ENCODE peak calls at places on chromosomes 3 and 15, in eight cellular contexts. P is heart right ventricle, V is H9, D is K562, L is esophagus squamous epithelium, O is cardiac muscle cell, G is neuronal stem cell, Q is adrenal gland. Y is an unnamed sample. For H3K9me3, the result is how much of the 10 kb centered on the place peaks cover.

GRCh38 chr3:72060447-72061034 is 275.6 kb upstream of the PROK2 start:
- DNase-seq in D (no peak), Q (no peak), O (no peak), L (no peak), V (no peak), P (no peak), G (no peak), Y (no peak)

GRCh38 chr3:31232049-31233040 is 300.4 kb upstream of the STT3B start:
- DNase-seq in Q (peak), P (no peak), V (no peak), L (no peak), D (no peak), G (no peak), O (peak), Y (no peak)

GRCh38 chr3:70261283-70261682 is 51.2 kb downstream of the MDFIC2 start:
- DNase-seq in Q (no peak), G (no peak), L (no peak), P (no peak), O (no peak), D (no peak), V (no peak), Y (no peak)

GRCh38 chr3:88433572-88433971 is 283.8 kb downstream of the C3orf38 start:
- DNase-seq in V (no peak), Q (no peak), D (no peak), L (no peak), O (no peak), P (no peak), G (no peak), Y (no peak)

GRCh38 chr3:148789156-148789555 is 38.5 kb upstream of the CPB1 start:
- DNase-seq in O (no peak), L (no peak), Q (no peak), P (no peak), V (no peak), G (peak), D (no peak), Y (no peak)

GRCh38 chr3:56005196-56005805 is 463.0 kb downstream of the ERC2 start:
- DNase-seq in P (no peak), D (no peak), L (no peak), O (no peak), Q (no peak), V (no peak), G (no peak), Y (no peak)

GRCh38 chr15:40420793-40421192 is 15.2 kb downstream of the IVD start:
- DNase-seq in D (no peak), G (no peak), O (no peak), L (no peak), V (peak), P (no peak), Q (no peak), Y (no peak)

GRCh38 chr3:33790091-33790490 is 8.3 kb upstream of the PDCD6IP start:
- DNase-seq in D (no peak), L (no peak), V (no peak), Q (no peak), G (no peak), O (no peak), P (no peak), Y (no peak)

GRCh38 chr3:42935472-42935871 is 29.5 kb downstream of the ZNF662 start:
- DNase-seq in P (no peak), V (no peak), L (no peak), O (no peak), Q (no peak), G (no peak), D (no peak), Y (no peak)

GRCh38 chr3:45870099-45870498 is 16.2 kb upstream of the CCR9 start:
- DNase-seq in D (no peak), Q (no peak), P (no peak), O (no peak), V (no peak), L (no peak), G (no peak), Y (no peak)

GRCh38 chr3:13110678-13111116 is 37.5 kb upstream of the IQSEC1 start:
- DNase-seq in G (no peak), V (no peak), P (no peak), Q (no peak), D (no peak), O (no peak), L (no peak), Y (no peak)

GRCh38 chr3:172606021-172606420 is 82.8 kb upstream of the TNFSF10 start:
- DNase-seq in Q (no peak), L (no peak), V (no peak), G (no peak), O (peak), D (no peak), P (no peak), Y (no peak)

GRCh38 chr3:95923496-95924210 is 890.7 kb upstream of the EPHA6 start:
- DNase-seq in D (no peak), L (no peak), G (no peak), Q (peak), P (no peak), V (no peak), O (peak), Y (no peak)

GRCh38 chr3:197478746-197479668 is 76.8 kb downstream of the BDH1 start:
- DNase-seq in O (no peak), G (no peak), P (no peak), L (no peak), D (no peak), Q (no peak), V (no peak), Y (peak)

GRCh38 chr3:127417709-127418559 is 130.1 kb upstream of the PRR20G start:
- DNase-seq in Q (no peak), L (no peak), V (peak), P (no peak), D (no peak), G (no peak), O (peak), Y (no peak)

GRCh38 chr15:69298697-69299441 is at the start of gene PAQR5:
- DNase-seq in L (no peak), O (peak), Q (peak), D (peak), V (peak), G (no peak), P (peak), Y (peak)

GRCh38 chr3:172591876-172592771 is 68.9 kb upstream of the TNFSF10 start:
- DNase-seq in D (peak), O (no peak), P (no peak), G (no peak), V (no peak), L (no peak), Q (no peak), Y (no peak)

GRCh38 chr15:75204340-75205063 is 2.8 kb downstream of the C15orf39 start:
- DNase-seq in Q (peak), P (peak), O (peak), D (peak), L (peak), V (peak), G (peak), Y (peak)

GRCh38 chr3:188194327-188194726 is 40.4 kb downstream of the LPP start:
- DNase-seq in G (no peak), O (no peak), Q (no peak), V (no peak), P (no peak), L (no peak), D (no peak), Y (no peak)

GRCh38 chr15:50107591-50108408 is 11.2 kb downstream of the ATP8B4 start:
- DNase-seq in Q (peak), D (no peak), V (no peak), P (no peak), O (no peak), L (no peak), G (no peak), Y (no peak)

GRCh38 chr15:80643296-80643965 is 51.7 kb upstream of the ABHD17C start:
- DNase-seq in O (peak), L (no peak), D (no peak), G (no peak), P (no peak), V (no peak), Q (no peak), Y (no peak)

GRCh38 chr3:73086071-73086494 is 24.6 kb downstream of the EBLN2 start:
- DNase-seq in P (peak), O (peak), Q (peak), V (no peak), D (peak), G (peak), L (no peak), Y (peak)

GRCh38 chr15:48965972-48966371 is 2.3 kb upstream of the SHC4 start:
- DNase-seq in Q (no peak), O (peak), P (no peak), L (no peak), D (peak), V (no peak), G (no peak), Y (peak)

GRCh38 chr15:63491116-63491817 is 13.1 kb upstream of the USP3 start:
- DNase-seq in O (no peak), P (no peak), L (no peak), D (no peak), G (no peak), V (no peak), Q (no peak), Y (no peak)

GRCh38 chr3:22141769-22142168 is 390.8 kb upstream of the ZNF385D start:
- DNase-seq in P (no peak), Q (no peak), G (no peak), O (no peak), V (no peak), L (no peak), D (no peak), Y (no peak)

GRCh38 chr15:81106560-81106959 is 27.5 kb upstream of the CFAP161 start:
- DNase-seq in Q (peak), P (no peak), L (no peak), G (peak), O (peak), V (peak), D (peak), Y (peak)

GRCh38 chr3:38119802-38120689 is 16.9 kb downstream of the ACAA1 start:
- DNase-seq in Q (peak), O (no peak), P (no peak), L (no peak), D (no peak), V (peak), G (no peak), Y (no peak)

GRCh38 chr3:184441202-184441900 is 61.5 kb downstream of the CHRD start:
- DNase-seq in O (no peak), L (no peak), Q (no peak), V (no peak), D (no peak), G (no peak), P (no peak), Y (no peak)

GRCh38 chr3:138609898-138610266 is 1.3 kb downstream of the FAIM start:
- DNase-seq in L (no peak), Q (no peak), G (no peak), D (no peak), V (no peak), O (no peak), P (no peak), Y (no peak)

GRCh38 chr3:177361042-177361938 is 164.0 kb upstream of the TBL1XR1 start:
- DNase-seq in V (no peak), P (no peak), L (no peak), D (no peak), O (no peak), Q (peak), G (no peak), Y (no peak)

GRCh38 chr3:57963811-57964346 is 44.3 kb upstream of the FLNB start:
- DNase-seq in V (no peak), Q (no peak), G (no peak), P (no peak), O (no peak), D (no peak), L (no peak), Y (no peak)

GRCh38 chr3:167559922-167560321 is 86.1 kb upstream of the SERPINI2 start:
- DNase-seq in L (no peak), O (no peak), Q (no peak), P (no peak), D (no peak), V (no peak), G (no peak), Y (peak)

GRCh38 chr3:44722103-44722401 is 7.4 kb upstream of the ZNF501 start:
- DNase-seq in O (no peak), G (no peak), V (no peak), P (no peak), D (no peak), L (no peak), Q (no peak), Y (no peak)
- H3K9me3 ChIP-seq in O (under half), G (under half), V (half or more), P (half or more), D (under half), L (under half), Q (under half), Y (under half)

DNA sequence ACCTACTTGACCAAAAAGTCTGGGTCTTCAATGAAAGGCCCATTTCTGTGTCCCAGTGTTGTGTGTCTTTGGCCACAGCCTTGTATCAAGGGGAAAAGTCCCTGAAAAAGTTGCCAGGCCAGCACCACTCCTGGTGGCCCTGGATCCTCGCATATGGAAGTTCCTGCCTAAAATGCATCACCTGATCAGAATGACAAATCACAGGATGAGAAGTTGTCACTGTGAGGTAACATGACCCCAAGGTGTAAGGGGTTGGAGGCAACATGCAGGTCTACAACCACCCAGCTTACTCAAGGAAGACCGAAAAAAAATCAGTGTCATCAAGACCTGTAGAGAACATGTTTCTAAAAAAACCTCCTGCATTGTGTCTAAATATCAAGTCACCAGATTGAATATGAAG is 25.6 kb downstream of the PARP15 start:
- DNase-seq in V (no peak), P (no peak), L (no peak), Q (no peak), G (no peak), O (no peak), D (no peak), Y (no peak)
- H3K9me3 ChIP-seq in V (under half), P (under half), L (under half), Q (under half), G (under half), O (under half), D (under half), Y (under half)

DNA sequence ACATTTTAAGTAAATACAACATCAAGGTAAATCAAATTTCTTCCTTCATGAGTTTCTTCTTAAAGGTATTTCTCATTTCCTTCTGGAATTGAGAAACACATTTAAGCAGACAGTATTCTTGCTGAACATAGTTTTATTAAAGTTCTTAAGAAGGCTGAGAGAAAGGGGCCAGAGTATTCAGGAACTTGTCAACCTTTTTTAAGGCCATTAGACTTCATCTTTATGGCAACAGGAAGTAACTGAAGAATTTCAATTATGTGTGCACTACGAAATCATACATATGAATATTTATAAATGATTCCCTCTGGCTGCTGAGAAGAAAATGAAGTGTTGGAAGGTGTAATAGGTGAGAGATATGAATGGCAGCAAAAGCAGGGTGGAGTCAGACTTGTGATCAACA is 829.4 kb upstream of the DPPA4 start:
- DNase-seq in P (no peak), V (no peak), D (no peak), Q (no peak), O (no peak), L (no peak), G (no peak), Y (no peak)
- H3K9me3 ChIP-seq in P (under half), V (under half), D (under half), Q (under half), O (under half), L (under half), G (under half), Y (under half)

GRCh38 chr3:39763390-39763789 is 46.0 kb upstream of the MYRIP start:
- DNase-seq in L (no peak), D (no peak), G (no peak), Q (no peak), O (no peak), V (no peak), P (no peak), Y (no peak)

GRCh38 chr3:39762537-39762936 is 46.9 kb upstream of the MYRIP start:
- DNase-seq in D (no peak), P (no peak), Q (no peak), L (no peak), O (no peak), V (no peak), G (no peak), Y (no peak)

GRCh38 chr3:39760325-39760724 is 49.1 kb upstream of the MYRIP start:
- DNase-seq in D (no peak), O (no peak), L (no peak), Q (no peak), G (no peak), P (no peak), V (no peak), Y (no peak)

GRCh38 chr3:39765575-39765974 is 43.8 kb upstream of the MYRIP start:
- DNase-seq in L (no peak), O (no peak), G (no peak), D (no peak), Q (no peak), P (no peak), V (no peak), Y (no peak)
- H3K9me3 ChIP-seq in L (under half), O (under half), G (under half), D (under half), Q (under half), P (under half), V (under half), Y (under half)

GRCh38 chr3:191154827-191155226 is 44.2 kb upstream of the OSTN start:
- DNase-seq in O (no peak), D (no peak), L (no peak), P (no peak), V (no peak), Q (no peak), G (no peak), Y (no peak)

GRCh38 chr3:191148131-191148530 is 50.9 kb upstream of the OSTN start:
- DNase-seq in V (no peak), P (no peak), L (no peak), Q (no peak), O (peak), G (no peak), D (no peak), Y (no peak)

DNA sequence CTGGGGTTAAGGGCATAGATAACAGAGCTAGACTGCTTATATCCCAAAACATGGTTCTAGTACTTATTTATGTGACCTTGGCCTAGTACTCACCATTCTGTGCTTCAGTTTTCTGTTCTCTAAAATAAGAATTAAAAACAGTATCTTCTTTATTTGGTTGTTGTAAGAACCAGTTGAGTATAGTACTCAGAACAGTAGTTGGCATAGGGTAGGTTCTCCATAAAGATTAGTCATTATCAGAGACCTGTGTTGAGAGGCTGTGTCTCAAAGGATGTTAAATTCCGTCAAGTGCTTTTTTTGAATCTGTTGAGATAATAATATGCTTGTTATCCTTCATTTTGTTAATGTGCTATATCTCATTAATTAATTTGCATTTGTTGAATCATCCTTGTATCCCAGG is 47.4 kb upstream of the OSTN start:
- DNase-seq in G (no peak), Q (no peak), D (no peak), P (no peak), L (no peak), O (no peak), V (no peak), Y (no peak)
- H3K9me3 ChIP-seq in G (under half), Q (under half), D (under half), P (under half), L (under half), O (under half), V (under half), Y (under half)

DNA sequence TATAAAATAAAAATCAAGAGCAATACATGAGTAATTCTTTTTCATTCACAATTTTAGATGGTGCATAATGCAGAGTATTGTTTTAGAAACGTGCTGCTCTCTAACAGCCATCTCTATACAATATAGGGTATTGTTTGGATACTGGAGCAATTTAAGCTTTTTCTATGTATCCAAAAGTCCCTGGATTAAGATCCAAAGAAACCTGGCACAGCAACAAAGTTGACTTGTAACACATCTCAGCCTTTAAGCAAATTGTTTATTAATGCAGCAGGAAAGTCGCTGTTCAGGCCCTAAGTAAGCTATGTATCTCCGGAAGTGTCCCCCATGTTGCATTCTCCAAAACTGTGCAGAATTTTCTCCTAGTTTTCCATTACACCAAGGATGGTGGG is 7.3 kb downstream of the VGLL4 start:
- DNase-seq in V (no peak), O (no peak), Q (no peak), G (no peak), L (no peak), P (no peak), D (no peak), Y (no peak)
- H3K9me3 ChIP-seq in V (under half), O (under half), Q (under half), G (under half), L (under half), P (under half), D (under half), Y (under half)

Y was measured in testis.